ENCODE peak calls at places on chromosome 2, in eight cellular contexts. N, L, Q, B, D, U, S and Y are unnamed samples. For H3K9me3, the result is how much of the 10 kb centered on the place peaks cover.

GRCh38 chr2:209331291-209331844 is 92.5 kb upstream of the MAP2 start:
- DNase-seq in N (no peak), L (no peak), Q (no peak), B (peak), D (no peak), U (no peak), S (no peak), Y (no peak)

GRCh38 chr2:134259571-134259970 is 5.7 kb downstream of the MGAT5 start:
- DNase-seq in N (no peak), L (no peak), Q (no peak), B (peak), D (no peak), U (no peak), S (no peak), Y (no peak)

GRCh38 chr2:234853739-234854138 is 98.1 kb upstream of the SH3BP4 start:
- DNase-seq in N (no peak), L (no peak), Q (no peak), B (peak), D (no peak), U (no peak), S (no peak), Y (no peak)

GRCh38 chr2:100857915-100858314 is 38.0 kb downstream of the NPAS2 start:
- DNase-seq in N (no peak), L (no peak), Q (no peak), B (peak), D (no peak), U (no peak), S (no peak), Y (no peak)

GRCh38 chr2:3126686-3127278 is 250.8 kb downstream of the EIPR1 start:
- DNase-seq in N (no peak), L (peak), Q (peak), B (no peak), D (no peak), U (peak), S (no peak), Y (no peak)

GRCh38 chr2:139155991-139156390 is 375.8 kb upstream of the NXPH2 start:
- DNase-seq in N (no peak), L (no peak), Q (no peak), B (no peak), D (no peak), U (no peak), S (no peak), Y (no peak)

GRCh38 chr2:52572469-52572894 is 1195.1 kb upstream of the CHAC2 start:
- DNase-seq in N (no peak), L (peak), Q (no peak), B (no peak), D (no peak), U (no peak), S (no peak), Y (no peak)

GRCh38 chr2:40439473-40439872 is 12.4 kb downstream of the SLC8A1 start:
- DNase-seq in N (no peak), L (no peak), Q (no peak), B (peak), D (no peak), U (no peak), S (no peak), Y (no peak)

GRCh38 chr2:178211943-178212342 is 17.6 kb downstream of the OSBPL6 start:
- DNase-seq in N (no peak), L (no peak), Q (no peak), B (no peak), D (no peak), U (no peak), S (no peak), Y (no peak)

GRCh38 chr2:149611100-149611820 is 23.7 kb upstream of the MMADHC start:
- DNase-seq in N (no peak), L (no peak), Q (no peak), B (no peak), D (no peak), U (no peak), S (no peak), Y (no peak)

GRCh38 chr2:231001921-231002320 is 6.0 kb downstream of the SPATA3 start:
- DNase-seq in N (no peak), L (no peak), Q (no peak), B (no peak), D (no peak), U (no peak), S (no peak), Y (no peak)

GRCh38 chr2:223465793-223466192 is 136.4 kb downstream of the SCG2 start:
- DNase-seq in N (peak), L (peak), Q (peak), B (peak), D (peak), U (no peak), S (no peak), Y (peak)

GRCh38 chr2:25274868-25275574 is 66.7 kb downstream of the DNMT3A start:
- DNase-seq in N (no peak), L (no peak), Q (no peak), B (peak), D (peak), U (no peak), S (no peak), Y (no peak)

GRCh38 chr2:158650646-158651357 is 144.3 kb upstream of the DAPL1 start:
- DNase-seq in N (no peak), L (no peak), Q (no peak), B (no peak), D (no peak), U (no peak), S (no peak), Y (no peak)
- TF ChIP-seq CTCF in N (no peak), L (no peak), Q (no peak), B (no peak), D (no peak), U (no peak), S (no peak), Y (no peak)

GRCh38 chr2:228407821-228408220 is 226.3 kb upstream of the SPHKAP start:
- DNase-seq in N (no peak), L (no peak), Q (no peak), B (no peak), D (no peak), U (no peak), S (no peak), Y (no peak)

GRCh38 chr2:228409493-228409892 is 228.0 kb upstream of the SPHKAP start:
- DNase-seq in N (no peak), L (no peak), Q (no peak), B (no peak), D (no peak), U (no peak), S (no peak), Y (no peak)

GRCh38 chr2:228408529-228409227 is 227.2 kb upstream of the SPHKAP start:
- DNase-seq in N (no peak), L (no peak), Q (no peak), B (no peak), D (no peak), U (no peak), S (no peak), Y (no peak)

DNA sequence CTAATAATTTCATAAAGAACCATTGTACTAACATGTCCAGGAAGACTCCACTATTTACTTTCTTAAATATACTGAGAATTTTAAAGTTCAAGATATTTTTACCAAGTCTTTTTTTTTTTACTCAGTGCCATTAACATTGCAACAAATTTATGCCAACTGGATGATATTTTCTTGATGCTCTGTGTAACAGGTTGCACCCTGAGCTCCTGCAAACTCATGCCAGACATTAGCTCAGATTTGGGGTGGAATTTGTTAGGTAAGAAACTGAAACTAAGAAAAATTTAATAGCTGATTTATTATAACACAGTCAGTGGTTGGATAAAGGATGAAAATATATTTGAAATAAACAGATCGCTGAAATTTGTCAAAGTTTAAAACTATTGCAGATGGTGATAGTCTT is 228.6 kb upstream of the SPHKAP start:
- DNase-seq in N (no peak), L (no peak), Q (no peak), B (no peak), D (no peak), U (no peak), S (no peak), Y (no peak)
- H3K9me3 ChIP-seq in N (under half), L (under half), Q (under half), B (under half), D (under half), U (under half), S (under half), Y (under half)

GRCh38 chr2:68222287-68222686 is 30.0 kb downstream of the PPP3R1 start:
- DNase-seq in N (no peak), L (no peak), Q (no peak), B (no peak), D (no peak), U (no peak), S (no peak), Y (no peak)
- TF ChIP-seq POLR2A in N (no peak), L (no peak), Q (no peak), B (no peak), D (no peak), U (no peak), S (no peak), Y (no peak)

GRCh38 chr2:239268549-239268948 is 132.3 kb downstream of the HDAC4 start:
- DNase-seq in N (no peak), L (peak), Q (peak), B (no peak), D (no peak), U (no peak), S (no peak), Y (no peak)

GRCh38 chr2:239268082-239268481 is 132.7 kb downstream of the HDAC4 start:
- DNase-seq in N (no peak), L (peak), Q (peak), B (no peak), D (no peak), U (peak), S (peak), Y (no peak)

GRCh38 chr2:239269959-239270358 is 130.9 kb downstream of the HDAC4 start:
- DNase-seq in N (peak), L (peak), Q (peak), B (no peak), D (no peak), U (peak), S (no peak), Y (no peak)

GRCh38 chr2:239267411-239267941 is 133.3 kb downstream of the HDAC4 start:
- DNase-seq in N (peak), L (peak), Q (peak), B (peak), D (peak), U (peak), S (no peak), Y (peak)

GRCh38 chr2:239269173-239269865 is 131.5 kb downstream of the HDAC4 start:
- DNase-seq in N (no peak), L (peak), Q (peak), B (no peak), D (no peak), U (no peak), S (no peak), Y (no peak)
- TF ChIP-seq CTCF in N (no peak), L (no peak), Q (no peak), B (no peak), D (no peak), U (no peak), S (no peak), Y (no peak)

DNA sequence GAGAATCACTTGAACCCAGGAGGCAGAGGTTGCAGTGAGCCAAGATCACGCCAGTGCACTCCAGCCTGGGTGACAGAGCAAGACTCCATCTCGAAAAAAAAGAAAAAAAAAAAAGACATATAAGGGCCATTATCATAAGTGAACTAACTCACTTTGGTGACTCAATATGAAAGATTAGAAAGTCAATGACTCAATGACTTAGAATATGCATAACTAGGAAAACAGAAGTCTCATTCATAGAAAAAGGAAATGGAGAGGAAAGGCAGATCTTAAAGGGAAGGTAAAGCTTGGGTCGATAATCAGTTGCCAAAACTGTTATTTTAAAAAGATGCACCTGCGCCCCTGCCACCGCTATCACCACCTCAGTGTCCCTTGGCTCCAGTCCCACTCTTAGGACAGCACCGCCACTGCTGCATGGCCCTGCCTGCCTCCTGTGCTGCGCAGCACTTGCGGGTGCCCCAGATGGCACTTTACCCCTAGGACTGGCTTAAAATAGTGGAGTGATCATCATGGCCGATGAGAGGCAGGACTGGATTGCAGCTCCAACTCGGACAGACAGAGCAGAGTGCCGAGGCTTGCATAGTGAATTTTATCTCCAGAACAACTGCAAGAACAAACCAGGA is 54.7 kb downstream of the INO80D start:
- DNase-seq in N (no peak), L (no peak), Q (no peak), B (peak), D (no peak), U (no peak), S (no peak), Y (no peak)
- H3K9me3 ChIP-seq in N (under half), L (under half), Q (under half), B (under half), D (under half), U (under half), S (under half), Y (under half)

GRCh38 chr2:197795277-197795676 is 9.1 kb upstream of the PLCL1 start:
- DNase-seq in N (no peak), L (no peak), Q (no peak), B (no peak), D (no peak), U (no peak), S (no peak), Y (no peak)

GRCh38 chr2:197800091-197800490 is 4.3 kb upstream of the PLCL1 start:
- DNase-seq in N (no peak), L (no peak), Q (no peak), B (no peak), D (no peak), U (no peak), S (no peak), Y (no peak)

GRCh38 chr2:197798187-197798586 is 6.2 kb upstream of the PLCL1 start:
- DNase-seq in N (no peak), L (no peak), Q (no peak), B (no peak), D (no peak), U (no peak), S (no peak), Y (no peak)

GRCh38 chr2:197803033-197803444 is 1.4 kb upstream of the PLCL1 start:
- DNase-seq in N (no peak), L (no peak), Q (no peak), B (peak), D (no peak), U (no peak), S (no peak), Y (no peak)

DNA sequence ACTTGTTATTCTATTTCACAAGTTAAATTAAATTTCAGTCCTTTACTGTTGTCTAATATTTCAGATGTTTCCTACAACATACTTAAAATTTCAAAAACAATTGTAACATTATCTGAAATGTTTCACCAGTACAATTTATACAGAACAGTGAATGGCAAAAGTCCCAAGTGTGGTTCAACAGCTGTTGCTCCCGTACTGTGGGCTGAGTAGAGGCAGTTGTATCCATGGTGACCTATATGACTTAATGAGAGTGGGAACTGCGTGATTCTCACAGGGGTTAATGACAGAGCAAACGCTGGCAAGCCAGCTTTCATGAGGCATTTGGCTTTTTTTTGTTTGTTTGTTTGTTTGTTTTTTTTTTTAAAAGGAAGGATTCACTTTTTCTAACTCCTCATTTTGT is 5.3 kb upstream of the PLCL1 start:
- DNase-seq in N (no peak), L (no peak), Q (no peak), B (no peak), D (no peak), U (no peak), S (no peak), Y (no peak)
- TF ChIP-seq POLR2A in N (no peak), L (no peak), Q (no peak), B (no peak), D (no peak), U (no peak), S (no peak), Y (no peak)

DNA sequence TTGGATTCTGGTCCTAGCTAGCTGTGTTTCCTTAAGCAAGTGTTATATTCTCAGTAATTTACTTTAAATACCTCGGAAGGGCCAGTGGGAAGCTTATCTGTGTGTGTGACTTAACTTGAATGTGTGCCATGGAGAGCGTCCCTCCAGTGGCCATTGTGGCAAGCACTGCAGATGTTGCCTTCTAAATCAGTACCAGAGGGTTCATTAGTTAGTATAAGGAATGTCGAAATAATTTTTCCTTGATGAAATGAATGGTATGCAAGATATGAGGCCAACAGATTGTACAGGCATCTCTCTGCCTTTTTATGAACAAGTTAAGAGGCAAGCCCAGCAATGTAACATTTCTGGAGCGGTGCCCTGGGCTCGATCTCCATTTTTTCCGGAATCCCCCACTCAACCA is 52.0 kb downstream of the FBXO36 start:
- DNase-seq in N (no peak), L (no peak), Q (no peak), B (peak), D (no peak), U (no peak), S (no peak), Y (no peak)
- TF ChIP-seq CTCF in N (no peak), L (no peak), Q (peak), B (peak), D (no peak), U (no peak), S (no peak), Y (no peak)